ENCODE peak calls at places on chromosomes 2 and 18, in five cellular contexts. P is H54, Z is pons, O is kidney glomerular epithelial cell, F is HT1080. V is an unnamed sample.

GRCh38 chr2:97871096-97871780 is 124.5 kb downstream of the TMEM131 start:
- DNase-seq in P (peak; percentile 9), Z (no peak), O (no peak), F (peak; percentile 94), V (no peak)

GRCh38 chr18:12904012-12904516 is 20.0 kb upstream of the PTPN2 start:
- DNase-seq in P (no peak), Z (no peak), O (no peak), F (no peak), V (no peak)

GRCh38 chr2:44838116-44838790 is 103.2 kb upstream of the SIX3 start:
- DNase-seq in P (no peak), Z (no peak), O (no peak), F (no peak), V (no peak)

GRCh38 chr2:15938803-15939555 is 1.4 kb upstream of the MYCN start:
- DNase-seq in P (no peak), Z (no peak), O (no peak), F (no peak), V (no peak)

GRCh38 chr18:21851327-21851961 is 110.9 kb downstream of the MIB1 start:
- DNase-seq in P (no peak), Z (peak; percentile 56), O (peak; percentile 5), F (peak; percentile 4), V (no peak)

GRCh38 chr2:64404743-64405142 is 49.2 kb upstream of the LGALSL start:
- DNase-seq in P (no peak), Z (no peak), O (no peak), F (no peak), V (no peak)

GRCh38 chr2:231672617-231673347 is 35.5 kb upstream of the PTMA start:
- DNase-seq in P (peak; percentile 85), Z (no peak), O (peak; percentile 32), F (peak; percentile 82), V (no peak)

GRCh38 chr18:67117804-67118203 is 398.7 kb downstream of the DSEL start:
- DNase-seq in P (no peak), Z (no peak), O (peak; percentile 40), F (no peak), V (no peak)

GRCh38 chr2:177772529-177772928 is 300.0 kb downstream of the PDE11A start:
- DNase-seq in P (no peak), Z (no peak), O (peak; percentile 36), F (peak; percentile 45), V (no peak)

GRCh38 chr2:118971245-118972122 is 29.5 kb downstream of the MARCO start:
- DNase-seq in P (no peak), Z (no peak), O (no peak), F (no peak), V (no peak)

GRCh38 chr2:49796221-49796705 is 641.9 kb upstream of the FSHR start:
- DNase-seq in P (no peak), Z (no peak), O (no peak), F (peak; percentile 58), V (no peak)

GRCh38 chr2:7943446-7943845 is 738.4 kb upstream of the ID2 start:
- DNase-seq in P (no peak), Z (no peak), O (no peak), F (no peak), V (no peak)

GRCh38 chr2:26422947-26423629 is 21.4 kb downstream of the DRC1 start:
- DNase-seq in P (no peak), Z (no peak), O (no peak), F (no peak), V (no peak)

GRCh38 chr2:59583173-59583765 is 970.2 kb downstream of the BCL11A start:
- DNase-seq in P (no peak), Z (no peak), O (no peak), F (peak; percentile 10), V (no peak)

GRCh38 chr2:150280255-150280654 is 207.2 kb downstream of the RND3 start:
- DNase-seq in P (no peak), Z (peak; percentile 11), O (no peak), F (peak; percentile 21), V (no peak)

GRCh38 chr2:118003396-118003824 is 10.5 kb downstream of the CCDC93 start:
- DNase-seq in P (peak; percentile 34), Z (peak; percentile 93), O (peak; percentile 79), F (peak; percentile 83), V (peak; percentile 42)

GRCh38 chr2:21836766-21837543 is 713.2 kb downstream of the TDRD15 start:
- DNase-seq in P (no peak), Z (no peak), O (no peak), F (no peak), V (no peak)

GRCh38 chr2:36485521-36485920 is 112.4 kb downstream of the FEZ2 start:
- DNase-seq in P (no peak), Z (no peak), O (peak; percentile 89), F (no peak), V (no peak)

GRCh38 chr18:74596959-74597661 is 560 bp upstream of the ZNF407 start:
- DNase-seq in P (no peak), Z (no peak), O (peak; percentile 84), F (no peak), V (peak; percentile 85)

GRCh38 chr2:234502285-234502918 is 5.5 kb upstream of the ARL4C start:
- DNase-seq in P (peak; percentile 54), Z (no peak), O (peak; percentile 79), F (peak; percentile 99), V (no peak)

GRCh38 chr2:176997074-176997791 is 215.4 kb upstream of the HNRNPA3 start:
- DNase-seq in P (peak; percentile 43), Z (no peak), O (no peak), F (peak; percentile 88), V (no peak)

GRCh38 chr18:58714259-58714658 is 43.0 kb downstream of the MALT1 start:
- DNase-seq in P (no peak), Z (no peak), O (no peak), F (no peak), V (no peak)

GRCh38 chr2:240133401-240133800 is 2.7 kb downstream of the COPS9 start:
- DNase-seq in P (no peak), Z (no peak), O (no peak), F (no peak), V (no peak)

GRCh38 chr2:5242751-5243150 is 449.4 kb upstream of the SOX11 start:
- DNase-seq in P (no peak), Z (no peak), O (no peak), F (peak; percentile 29), V (no peak)

GRCh38 chr18:78542204-78542603 is 437.4 kb upstream of the SALL3 start:
- DNase-seq in P (no peak), Z (peak; percentile 73), O (no peak), F (peak; percentile 10), V (no peak)

GRCh38 chr2:172986040-172986439 is 89.6 kb upstream of the MAP3K20 start:
- DNase-seq in P (no peak), Z (no peak), O (no peak), F (peak; percentile 39), V (no peak)

GRCh38 chr18:41940506-41941215 is 14.4 kb upstream of the PIK3C3 start:
- DNase-seq in P (peak; percentile 18), Z (no peak), O (peak; percentile 94), F (peak; percentile 91), V (no peak)

GRCh38 chr2:64492272-64492671 is 31.9 kb upstream of the AFTPH start:
- DNase-seq in P (no peak), Z (no peak), O (no peak), F (no peak), V (no peak)